ENCODE peak calls at places on chromosome 13, in five cellular contexts. One of them, this sample, is unnamed.

GRCh38 chr13:112898786-112899617 is 70.0 kb upstream of the MCF2L start:
- DNase-seq in stimulated activated CD4-positive, alpha-beta T cell treated with anti-CD3 and anti-CD28 coated beads, Interleukin-1b, Interleukin-23, amount 100 ng/mL, for 1 hour: no peak
- DNase-seq in activated CD4-positive, alpha-beta T cell treated with anti-CD3 and anti-CD28 coated beads for 4 hours: no peak
- DNase-seq in nephron progenitor cell: no peak
- DNase-seq in psoas muscle: no peak
- DNase-seq in this sample: no peak

GRCh38 chr13:106488075-106488474 is 47.4 kb downstream of the EFNB2 start:
- DNase-seq in stimulated activated CD4-positive, alpha-beta T cell treated with anti-CD3 and anti-CD28 coated beads, Interleukin-1b, Interleukin-23, amount 100 ng/mL, for 1 hour: no peak
- DNase-seq in activated CD4-positive, alpha-beta T cell treated with anti-CD3 and anti-CD28 coated beads for 4 hours: no peak
- DNase-seq in nephron progenitor cell: no peak
- DNase-seq in psoas muscle: no peak
- DNase-seq in this sample: no peak

GRCh38 chr13:113562866-113563265 is 21.7 kb upstream of the TFDP1 start:
- DNase-seq in stimulated activated CD4-positive, alpha-beta T cell treated with anti-CD3 and anti-CD28 coated beads, Interleukin-1b, Interleukin-23, amount 100 ng/mL, for 1 hour: no peak
- DNase-seq in activated CD4-positive, alpha-beta T cell treated with anti-CD3 and anti-CD28 coated beads for 4 hours: no peak
- DNase-seq in nephron progenitor cell: no peak
- DNase-seq in psoas muscle: peak; percentile 4
- DNase-seq in this sample: peak; percentile 46

GRCh38 chr13:100428966-100429365 is 159.6 kb downstream of the GGACT start:
- DNase-seq in stimulated activated CD4-positive, alpha-beta T cell treated with anti-CD3 and anti-CD28 coated beads, Interleukin-1b, Interleukin-23, amount 100 ng/mL, for 1 hour: no peak
- DNase-seq in activated CD4-positive, alpha-beta T cell treated with anti-CD3 and anti-CD28 coated beads for 4 hours: no peak
- DNase-seq in nephron progenitor cell: no peak
- DNase-seq in psoas muscle: no peak
- DNase-seq in this sample: no peak

GRCh38 chr13:45055198-45055901 is 65.0 kb upstream of the GTF2F2 start:
- DNase-seq in stimulated activated CD4-positive, alpha-beta T cell treated with anti-CD3 and anti-CD28 coated beads, Interleukin-1b, Interleukin-23, amount 100 ng/mL, for 1 hour: peak; percentile 27
- DNase-seq in activated CD4-positive, alpha-beta T cell treated with anti-CD3 and anti-CD28 coated beads for 4 hours: peak; percentile 43
- DNase-seq in nephron progenitor cell: no peak
- DNase-seq in psoas muscle: no peak
- DNase-seq in this sample: no peak

GRCh38 chr13:35179494-35179893 is 237.4 kb downstream of the NBEA start:
- DNase-seq in stimulated activated CD4-positive, alpha-beta T cell treated with anti-CD3 and anti-CD28 coated beads, Interleukin-1b, Interleukin-23, amount 100 ng/mL, for 1 hour: no peak
- DNase-seq in activated CD4-positive, alpha-beta T cell treated with anti-CD3 and anti-CD28 coated beads for 4 hours: no peak
- DNase-seq in nephron progenitor cell: no peak
- DNase-seq in psoas muscle: no peak
- DNase-seq in this sample: no peak

GRCh38 chr13:27666951-27667350 is 45.3 kb downstream of the POLR1D start:
- DNase-seq in stimulated activated CD4-positive, alpha-beta T cell treated with anti-CD3 and anti-CD28 coated beads, Interleukin-1b, Interleukin-23, amount 100 ng/mL, for 1 hour: no peak
- DNase-seq in activated CD4-positive, alpha-beta T cell treated with anti-CD3 and anti-CD28 coated beads for 4 hours: no peak
- DNase-seq in nephron progenitor cell: no peak
- DNase-seq in psoas muscle: no peak
- DNase-seq in this sample: no peak

GRCh38 chr13:44904982-44905381 is 84.3 kb downstream of the NUFIP1 start:
- DNase-seq in stimulated activated CD4-positive, alpha-beta T cell treated with anti-CD3 and anti-CD28 coated beads, Interleukin-1b, Interleukin-23, amount 100 ng/mL, for 1 hour: no peak
- DNase-seq in activated CD4-positive, alpha-beta T cell treated with anti-CD3 and anti-CD28 coated beads for 4 hours: no peak
- DNase-seq in nephron progenitor cell: no peak
- DNase-seq in psoas muscle: peak; percentile 84
- DNase-seq in this sample: no peak

GRCh38 chr13:110361365-110361911 is 54.4 kb downstream of the COL4A2 start:
- DNase-seq in stimulated activated CD4-positive, alpha-beta T cell treated with anti-CD3 and anti-CD28 coated beads, Interleukin-1b, Interleukin-23, amount 100 ng/mL, for 1 hour: no peak
- DNase-seq in activated CD4-positive, alpha-beta T cell treated with anti-CD3 and anti-CD28 coated beads for 4 hours: no peak
- DNase-seq in nephron progenitor cell: no peak
- DNase-seq in psoas muscle: peak; percentile 79
- DNase-seq in this sample: no peak

GRCh38 chr13:80047406-80047805 is 293.5 kb downstream of the SPRY2 start:
- DNase-seq in stimulated activated CD4-positive, alpha-beta T cell treated with anti-CD3 and anti-CD28 coated beads, Interleukin-1b, Interleukin-23, amount 100 ng/mL, for 1 hour: no peak
- DNase-seq in activated CD4-positive, alpha-beta T cell treated with anti-CD3 and anti-CD28 coated beads for 4 hours: no peak
- DNase-seq in nephron progenitor cell: no peak
- DNase-seq in psoas muscle: no peak
- DNase-seq in this sample: no peak

GRCh38 chr13:24270639-24271131 is 38.7 kb upstream of the C1QTNF9 start:
- DNase-seq in stimulated activated CD4-positive, alpha-beta T cell treated with anti-CD3 and anti-CD28 coated beads, Interleukin-1b, Interleukin-23, amount 100 ng/mL, for 1 hour: no peak
- DNase-seq in activated CD4-positive, alpha-beta T cell treated with anti-CD3 and anti-CD28 coated beads for 4 hours: peak; percentile 61
- DNase-seq in nephron progenitor cell: no peak
- DNase-seq in psoas muscle: peak; percentile 63
- DNase-seq in this sample: no peak

GRCh38 chr13:79462895-79463294 is 18.1 kb upstream of the NDFIP2 start:
- DNase-seq in stimulated activated CD4-positive, alpha-beta T cell treated with anti-CD3 and anti-CD28 coated beads, Interleukin-1b, Interleukin-23, amount 100 ng/mL, for 1 hour: no peak
- DNase-seq in activated CD4-positive, alpha-beta T cell treated with anti-CD3 and anti-CD28 coated beads for 4 hours: no peak
- DNase-seq in nephron progenitor cell: no peak
- DNase-seq in psoas muscle: no peak
- DNase-seq in this sample: no peak

GRCh38 chr13:114054269-114054668 is 78.2 kb downstream of the RASA3 start:
- DNase-seq in stimulated activated CD4-positive, alpha-beta T cell treated with anti-CD3 and anti-CD28 coated beads, Interleukin-1b, Interleukin-23, amount 100 ng/mL, for 1 hour: no peak
- DNase-seq in activated CD4-positive, alpha-beta T cell treated with anti-CD3 and anti-CD28 coated beads for 4 hours: no peak
- DNase-seq in nephron progenitor cell: peak; percentile 35
- DNase-seq in psoas muscle: no peak
- DNase-seq in this sample: no peak

GRCh38 chr13:112968910-112969691 is at the start of gene MCF2L:
- DNase-seq in stimulated activated CD4-positive, alpha-beta T cell treated with anti-CD3 and anti-CD28 coated beads, Interleukin-1b, Interleukin-23, amount 100 ng/mL, for 1 hour: peak; percentile 24
- DNase-seq in activated CD4-positive, alpha-beta T cell treated with anti-CD3 and anti-CD28 coated beads for 4 hours: peak; percentile 60
- DNase-seq in nephron progenitor cell: peak; percentile 56
- DNase-seq in psoas muscle: peak; percentile 53
- DNase-seq in this sample: no peak

GRCh38 chr13:34064456-34065205 is 246.7 kb downstream of the RFC3 start:
- DNase-seq in stimulated activated CD4-positive, alpha-beta T cell treated with anti-CD3 and anti-CD28 coated beads, Interleukin-1b, Interleukin-23, amount 100 ng/mL, for 1 hour: no peak
- DNase-seq in activated CD4-positive, alpha-beta T cell treated with anti-CD3 and anti-CD28 coated beads for 4 hours: no peak
- DNase-seq in nephron progenitor cell: no peak
- DNase-seq in psoas muscle: no peak
- DNase-seq in this sample: no peak

GRCh38 chr13:20960663-20961309 is 58.2 kb upstream of the XPO4 start:
- DNase-seq in stimulated activated CD4-positive, alpha-beta T cell treated with anti-CD3 and anti-CD28 coated beads, Interleukin-1b, Interleukin-23, amount 100 ng/mL, for 1 hour: no peak
- DNase-seq in activated CD4-positive, alpha-beta T cell treated with anti-CD3 and anti-CD28 coated beads for 4 hours: no peak
- DNase-seq in nephron progenitor cell: no peak
- DNase-seq in psoas muscle: no peak
- DNase-seq in this sample: no peak

GRCh38 chr13:79525051-79525450 is 44.1 kb downstream of the NDFIP2 start:
- DNase-seq in stimulated activated CD4-positive, alpha-beta T cell treated with anti-CD3 and anti-CD28 coated beads, Interleukin-1b, Interleukin-23, amount 100 ng/mL, for 1 hour: no peak
- DNase-seq in activated CD4-positive, alpha-beta T cell treated with anti-CD3 and anti-CD28 coated beads for 4 hours: no peak
- DNase-seq in nephron progenitor cell: no peak
- DNase-seq in psoas muscle: no peak
- DNase-seq in this sample: no peak

GRCh38 chr13:52833261-52833660 is 15.2 kb downstream of the PCDH8 start:
- DNase-seq in stimulated activated CD4-positive, alpha-beta T cell treated with anti-CD3 and anti-CD28 coated beads, Interleukin-1b, Interleukin-23, amount 100 ng/mL, for 1 hour: no peak
- DNase-seq in activated CD4-positive, alpha-beta T cell treated with anti-CD3 and anti-CD28 coated beads for 4 hours: no peak
- DNase-seq in nephron progenitor cell: no peak
- DNase-seq in psoas muscle: no peak
- DNase-seq in this sample: no peak

GRCh38 chr13:46195017-46195416 is 13.0 kb upstream of the LCP1 start:
- DNase-seq in stimulated activated CD4-positive, alpha-beta T cell treated with anti-CD3 and anti-CD28 coated beads, Interleukin-1b, Interleukin-23, amount 100 ng/mL, for 1 hour: no peak
- DNase-seq in activated CD4-positive, alpha-beta T cell treated with anti-CD3 and anti-CD28 coated beads for 4 hours: no peak
- DNase-seq in nephron progenitor cell: no peak
- DNase-seq in psoas muscle: no peak
- DNase-seq in this sample: no peak

GRCh38 chr13:113952151-113952982 is 21.5 kb downstream of the C13orf46 start:
- DNase-seq in stimulated activated CD4-positive, alpha-beta T cell treated with anti-CD3 and anti-CD28 coated beads, Interleukin-1b, Interleukin-23, amount 100 ng/mL, for 1 hour: no peak
- DNase-seq in activated CD4-positive, alpha-beta T cell treated with anti-CD3 and anti-CD28 coated beads for 4 hours: no peak
- DNase-seq in nephron progenitor cell: no peak
- DNase-seq in psoas muscle: peak; percentile 50
- DNase-seq in this sample: no peak

GRCh38 chr13:72386138-72386684 is 341.2 kb downstream of the MZT1 start:
- DNase-seq in stimulated activated CD4-positive, alpha-beta T cell treated with anti-CD3 and anti-CD28 coated beads, Interleukin-1b, Interleukin-23, amount 100 ng/mL, for 1 hour: no peak
- DNase-seq in activated CD4-positive, alpha-beta T cell treated with anti-CD3 and anti-CD28 coated beads for 4 hours: no peak
- DNase-seq in nephron progenitor cell: no peak
- DNase-seq in psoas muscle: no peak
- DNase-seq in this sample: no peak

GRCh38 chr13:81927347-81927746 is 1586.4 kb upstream of the SPRY2 start:
- DNase-seq in stimulated activated CD4-positive, alpha-beta T cell treated with anti-CD3 and anti-CD28 coated beads, Interleukin-1b, Interleukin-23, amount 100 ng/mL, for 1 hour: no peak
- DNase-seq in activated CD4-positive, alpha-beta T cell treated with anti-CD3 and anti-CD28 coated beads for 4 hours: no peak
- DNase-seq in nephron progenitor cell: no peak
- DNase-seq in psoas muscle: no peak
- DNase-seq in this sample: no peak

GRCh38 chr13:74847966-74848365 is 634.0 kb downstream of the TBC1D4 start:
- DNase-seq in stimulated activated CD4-positive, alpha-beta T cell treated with anti-CD3 and anti-CD28 coated beads, Interleukin-1b, Interleukin-23, amount 100 ng/mL, for 1 hour: no peak
- DNase-seq in activated CD4-positive, alpha-beta T cell treated with anti-CD3 and anti-CD28 coated beads for 4 hours: no peak
- DNase-seq in nephron progenitor cell: no peak
- DNase-seq in psoas muscle: no peak
- DNase-seq in this sample: no peak

GRCh38 chr13:33264620-33264978 is 21.0 kb downstream of the STARD13 start:
- DNase-seq in stimulated activated CD4-positive, alpha-beta T cell treated with anti-CD3 and anti-CD28 coated beads, Interleukin-1b, Interleukin-23, amount 100 ng/mL, for 1 hour: no peak
- DNase-seq in activated CD4-positive, alpha-beta T cell treated with anti-CD3 and anti-CD28 coated beads for 4 hours: no peak
- DNase-seq in nephron progenitor cell: no peak
- DNase-seq in psoas muscle: no peak
- DNase-seq in this sample: no peak

GRCh38 chr13:94309997-94310842 is 169.3 kb downstream of the DCT start:
- DNase-seq in stimulated activated CD4-positive, alpha-beta T cell treated with anti-CD3 and anti-CD28 coated beads, Interleukin-1b, Interleukin-23, amount 100 ng/mL, for 1 hour: no peak
- DNase-seq in activated CD4-positive, alpha-beta T cell treated with anti-CD3 and anti-CD28 coated beads for 4 hours: no peak
- DNase-seq in nephron progenitor cell: no peak
- DNase-seq in psoas muscle: no peak
- DNase-seq in this sample: no peak

GRCh38 chr13:111474136-111475002 is 153.9 kb downstream of the TEX29 start:
- DNase-seq in stimulated activated CD4-positive, alpha-beta T cell treated with anti-CD3 and anti-CD28 coated beads, Interleukin-1b, Interleukin-23, amount 100 ng/mL, for 1 hour: no peak
- DNase-seq in activated CD4-positive, alpha-beta T cell treated with anti-CD3 and anti-CD28 coated beads for 4 hours: no peak
- DNase-seq in nephron progenitor cell: no peak
- DNase-seq in psoas muscle: no peak
- DNase-seq in this sample: peak; percentile 54

GRCh38 chr13:24613128-24613527 is 67.1 kb upstream of the ATP12A start:
- DNase-seq in stimulated activated CD4-positive, alpha-beta T cell treated with anti-CD3 and anti-CD28 coated beads, Interleukin-1b, Interleukin-23, amount 100 ng/mL, for 1 hour: no peak
- DNase-seq in activated CD4-positive, alpha-beta T cell treated with anti-CD3 and anti-CD28 coated beads for 4 hours: no peak
- DNase-seq in nephron progenitor cell: no peak
- DNase-seq in psoas muscle: no peak
- DNase-seq in this sample: no peak

GRCh38 chr13:20258208-20258962 is 26.3 kb upstream of the GJB6 start:
- DNase-seq in stimulated activated CD4-positive, alpha-beta T cell treated with anti-CD3 and anti-CD28 coated beads, Interleukin-1b, Interleukin-23, amount 100 ng/mL, for 1 hour: no peak
- DNase-seq in activated CD4-positive, alpha-beta T cell treated with anti-CD3 and anti-CD28 coated beads for 4 hours: no peak
- DNase-seq in nephron progenitor cell: no peak
- DNase-seq in psoas muscle: no peak
- DNase-seq in this sample: no peak

GRCh38 chr13:24074687-24075086 is 85.8 kb upstream of the SPATA13 start:
- DNase-seq in stimulated activated CD4-positive, alpha-beta T cell treated with anti-CD3 and anti-CD28 coated beads, Interleukin-1b, Interleukin-23, amount 100 ng/mL, for 1 hour: no peak
- DNase-seq in activated CD4-positive, alpha-beta T cell treated with anti-CD3 and anti-CD28 coated beads for 4 hours: no peak
- DNase-seq in nephron progenitor cell: no peak
- DNase-seq in psoas muscle: no peak
- DNase-seq in this sample: no peak

GRCh38 chr13:110714798-110715394 is 1.4 kb downstream of the ING1 start:
- DNase-seq in stimulated activated CD4-positive, alpha-beta T cell treated with anti-CD3 and anti-CD28 coated beads, Interleukin-1b, Interleukin-23, amount 100 ng/mL, for 1 hour: peak; percentile 13
- DNase-seq in activated CD4-positive, alpha-beta T cell treated with anti-CD3 and anti-CD28 coated beads for 4 hours: peak; percentile 49
- DNase-seq in nephron progenitor cell: peak; percentile 63
- DNase-seq in psoas muscle: peak; percentile 78
- DNase-seq in this sample: no peak

GRCh38 chr13:32408999-32409313 is 19.0 kb downstream of the N4BP2L1 start:
- DNase-seq in stimulated activated CD4-positive, alpha-beta T cell treated with anti-CD3 and anti-CD28 coated beads, Interleukin-1b, Interleukin-23, amount 100 ng/mL, for 1 hour: no peak
- DNase-seq in activated CD4-positive, alpha-beta T cell treated with anti-CD3 and anti-CD28 coated beads for 4 hours: no peak
- DNase-seq in nephron progenitor cell: no peak
- DNase-seq in psoas muscle: no peak
- DNase-seq in this sample: no peak

GRCh38 chr13:94408300-94409036 is 71.0 kb downstream of the DCT start:
- DNase-seq in stimulated activated CD4-positive, alpha-beta T cell treated with anti-CD3 and anti-CD28 coated beads, Interleukin-1b, Interleukin-23, amount 100 ng/mL, for 1 hour: no peak
- DNase-seq in activated CD4-positive, alpha-beta T cell treated with anti-CD3 and anti-CD28 coated beads for 4 hours: no peak
- DNase-seq in nephron progenitor cell: no peak
- DNase-seq in psoas muscle: no peak
- DNase-seq in this sample: no peak